ENCODE peak calls at places on chromosomes 1 and 21, in five cellular contexts. W is H1, D is K562, F is HepG2, N is GM12878. A is an unnamed sample.

GRCh38 chr1:205285391-205286101 is 36.0 kb downstream of the NUAK2 start:
- DNase-seq in N (peak; percentile 76), W (no peak), D (no peak), F (no peak), A (no peak)

GRCh38 chr1:21891081-21891480 is 46.0 kb downstream of the HSPG2 start:
- DNase-seq in W (no peak), F (no peak), D (no peak), N (no peak), A (no peak)

GRCh38 chr1:162854245-162854860 is 6.6 kb downstream of the CCDC190 start:
- DNase-seq in F (peak; percentile 59), W (no peak), D (peak; percentile 75), N (no peak), A (peak; percentile 78)

GRCh38 chr21:32702702-32703101 is 25.1 kb downstream of the SYNJ1 start:
- DNase-seq in W (no peak), F (no peak), N (no peak), D (peak; percentile 13), A (no peak)

GRCh38 chr1:151175910-151176309 is at the start of gene TMOD4:
- DNase-seq in F (no peak), W (no peak), N (no peak), D (peak; percentile 44), A (peak; percentile 54)

GRCh38 chr1:178361847-178362246 is 134.9 kb downstream of the CLEC20A start:
- DNase-seq in F (peak; percentile 4), N (no peak), W (no peak), D (peak; percentile 46), A (peak; percentile 57)

GRCh38 chr1:151825811-151826660 is 5.6 kb downstream of the RORC start:
- DNase-seq in D (peak; percentile 19), N (no peak), W (no peak), F (no peak), A (peak; percentile 65)

GRCh38 chr1:23600283-23600682 is 41.0 kb upstream of the ID3 start:
- DNase-seq in W (no peak), N (peak; percentile 74), F (no peak), D (no peak), A (no peak)

GRCh38 chr21:26365849-26366248 is 195.3 kb upstream of the APP start:
- DNase-seq in F (no peak), W (no peak), D (no peak), N (no peak), A (no peak)

GRCh38 chr1:179253286-179253972 is 24.0 kb upstream of the ABL2 start:
- DNase-seq in N (no peak), F (no peak), W (no peak), D (no peak), A (no peak)

GRCh38 chr1:101288491-101288944 is 51.7 kb downstream of the S1PR1 start:
- DNase-seq in W (no peak), D (peak; percentile 81), N (peak; percentile 69), F (peak; percentile 88), A (peak; percentile 78)

GRCh38 chr1:228136908-228137307 is 3.2 kb upstream of the GUK1 start:
- DNase-seq in F (no peak), W (no peak), D (no peak), N (no peak), A (no peak)

GRCh38 chr1:211713231-211713630 is 37.8 kb upstream of the NEK2 start:
- DNase-seq in D (no peak), W (no peak), F (no peak), N (no peak), A (no peak)

GRCh38 chr1:19163261-19163660 is 46.8 kb downstream of the UBR4 start:
- DNase-seq in W (no peak), N (no peak), F (no peak), D (no peak), A (no peak)

GRCh38 chr1:35674111-35674510 is 32.8 kb upstream of the PSMB2 start:
- DNase-seq in N (no peak), W (no peak), F (no peak), D (peak; percentile 71), A (no peak)

DNA sequence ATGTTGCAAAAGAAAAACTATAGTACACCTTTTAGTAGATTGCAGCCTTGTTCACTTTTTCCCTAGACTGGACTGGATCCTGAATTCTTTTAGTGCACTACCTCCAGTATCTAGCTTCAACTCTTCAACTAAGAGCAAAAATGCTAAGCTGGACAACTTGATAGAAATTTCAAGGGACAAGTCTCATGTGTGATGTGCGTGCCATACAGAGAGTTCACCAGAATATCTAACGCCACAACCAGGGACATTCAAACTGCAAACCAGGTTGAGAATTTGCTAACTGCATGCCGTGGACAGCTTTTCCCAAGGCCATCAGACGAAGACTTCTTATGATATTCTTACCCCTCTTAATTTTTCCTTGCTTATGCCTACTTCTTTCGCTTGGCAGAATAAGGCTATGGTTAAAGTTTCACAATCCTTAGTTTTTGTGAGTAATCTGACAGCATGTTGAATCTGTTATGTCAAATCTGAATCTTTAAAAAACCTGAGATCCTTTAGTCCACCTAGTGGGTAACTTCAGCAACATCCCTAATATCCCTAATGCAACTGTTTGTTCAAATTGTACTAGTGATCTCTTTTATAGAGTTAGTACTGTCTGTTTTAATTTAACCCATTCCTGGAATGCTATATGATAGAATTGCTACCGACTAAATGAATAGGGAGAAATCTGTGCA is 66.4 kb downstream of the DDAH1 start:
- DNase-seq in W (no peak), N (no peak), D (no peak), F (no peak), A (no peak)
- TF ChIP-seq CTCF in W (no peak), N (no peak), D (no peak), F (no peak), A (peak; percentile 56)

GRCh38 chr1:108114026-108114599 is 86.0 kb downstream of the SLC25A24 start:
- DNase-seq in F (no peak), D (no peak), W (no peak), N (no peak), A (peak; percentile 17)

GRCh38 chr1:108119500-108119899 is 80.6 kb downstream of the SLC25A24 start:
- DNase-seq in N (no peak), D (no peak), F (no peak), W (no peak), A (peak; percentile 7)

GRCh38 chr1:108121361-108122143 is 78.6 kb downstream of the SLC25A24 start:
- DNase-seq in N (no peak), D (peak; percentile 73), F (peak; percentile 6), W (no peak), A (peak; percentile 80)

GRCh38 chr1:108120163-108120562 is 80.0 kb downstream of the SLC25A24 start:
- DNase-seq in W (no peak), D (no peak), F (no peak), N (no peak), A (no peak)

GRCh38 chr1:108117908-108118902 is 81.9 kb downstream of the SLC25A24 start:
- DNase-seq in F (no peak), D (peak; percentile 43), W (no peak), N (no peak), A (no peak)
- TF ChIP-seq CREB1 in F (no peak), D (no peak), W (no peak), N (no peak), A (no peak)

GRCh38 chr1:17185485-17185860 is 19.5 kb upstream of the PADI1 start:
- DNase-seq in W (no peak), F (no peak), D (no peak), N (no peak), A (no peak)

GRCh38 chr1:17188217-17188616 is 16.7 kb upstream of the PADI1 start:
- DNase-seq in W (no peak), D (no peak), F (no peak), N (no peak), A (no peak)

GRCh38 chr1:17187065-17187464 is 17.9 kb upstream of the PADI1 start:
- DNase-seq in D (no peak), N (no peak), F (no peak), W (no peak), A (no peak)

GRCh38 chr1:17184822-17185484 is 20.0 kb upstream of the PADI1 start:
- DNase-seq in F (no peak), N (no peak), D (no peak), W (no peak), A (no peak)

GRCh38 chr1:17186216-17186894 is 18.6 kb upstream of the PADI1 start:
- DNase-seq in D (no peak), F (no peak), N (no peak), W (no peak), A (no peak)
- H2AFZ ChIP-seq in D (no peak overlapping the region), F (no peak overlapping the region), N (no peak overlapping the region), W (no peak overlapping the region), A (peak overlapping the region; percentile 94)

GRCh38 chr1:246267426-246267825 is 239.7 kb downstream of the SMYD3 start:
- DNase-seq in W (no peak), N (no peak), F (no peak), D (no peak), A (peak; percentile 28)

GRCh38 chr1:246258250-246258649 is 248.8 kb downstream of the SMYD3 start:
- DNase-seq in F (no peak), W (no peak), D (no peak), N (no peak), A (no peak)

GRCh38 chr1:246262281-246262680 is 244.8 kb downstream of the SMYD3 start:
- DNase-seq in F (no peak), N (no peak), D (no peak), W (no peak), A (no peak)

GRCh38 chr1:246265481-246265880 is 241.6 kb downstream of the SMYD3 start:
- DNase-seq in N (no peak), D (no peak), W (no peak), F (no peak), A (no peak)

GRCh38 chr1:246261641-246262040 is 245.4 kb downstream of the SMYD3 start:
- DNase-seq in W (no peak), D (no peak), N (no peak), F (no peak), A (no peak)
- TF ChIP-seq CTCF in W (no peak), D (no peak), N (no peak), F (peak; percentile 41), A (peak; percentile 49)